ENCODE peak calls at places on chromosomes 2 and 18, in seven cellular contexts. One of them, this sample, is unnamed.

GRCh38 chr18:59127047-59127446 is 12.6 kb upstream of the SEC11C start:
- DNase-seq in fibroblast of pulmonary artery: no peak
- DNase-seq in naive thymus-derived CD8-positive, alpha-beta T cell: no peak
- DNase-seq in activated CD4-positive, alpha-beta T cell treated with anti-CD3 and anti-CD28 coated beads for 48 hours: no peak
- DNase-seq in upper lobe of right lung: no peak
- DNase-seq in T-helper 9 cell: no peak
- DNase-seq in HFFc6: no peak
- DNase-seq in this sample: no peak

GRCh38 chr18:23684515-23685197 is 4.6 kb upstream of the LAMA3 start:
- DNase-seq in fibroblast of pulmonary artery: peak
- DNase-seq in naive thymus-derived CD8-positive, alpha-beta T cell: no peak
- DNase-seq in activated CD4-positive, alpha-beta T cell treated with anti-CD3 and anti-CD28 coated beads for 48 hours: no peak
- DNase-seq in upper lobe of right lung: no peak
- DNase-seq in T-helper 9 cell: no peak
- DNase-seq in HFFc6: peak
- DNase-seq in this sample: no peak

GRCh38 chr2:237118025-237118424 is 32.3 kb downstream of the COPS8 start:
- DNase-seq in fibroblast of pulmonary artery: peak
- DNase-seq in naive thymus-derived CD8-positive, alpha-beta T cell: no peak
- DNase-seq in activated CD4-positive, alpha-beta T cell treated with anti-CD3 and anti-CD28 coated beads for 48 hours: no peak
- DNase-seq in upper lobe of right lung: no peak
- DNase-seq in T-helper 9 cell: no peak
- DNase-seq in HFFc6: peak
- DNase-seq in this sample: no peak

GRCh38 chr2:22930781-22931180 is 454.2 kb upstream of the KLHL29 start:
- DNase-seq in fibroblast of pulmonary artery: no peak
- DNase-seq in naive thymus-derived CD8-positive, alpha-beta T cell: no peak
- DNase-seq in activated CD4-positive, alpha-beta T cell treated with anti-CD3 and anti-CD28 coated beads for 48 hours: no peak
- DNase-seq in upper lobe of right lung: no peak
- DNase-seq in T-helper 9 cell: no peak
- DNase-seq in HFFc6: no peak
- DNase-seq in this sample: no peak

GRCh38 chr2:235864746-235865535 is 303.2 kb downstream of the GBX2 start:
- DNase-seq in fibroblast of pulmonary artery: peak
- DNase-seq in naive thymus-derived CD8-positive, alpha-beta T cell: no peak
- DNase-seq in activated CD4-positive, alpha-beta T cell treated with anti-CD3 and anti-CD28 coated beads for 48 hours: no peak
- DNase-seq in upper lobe of right lung: no peak
- DNase-seq in T-helper 9 cell: no peak
- DNase-seq in HFFc6: no peak
- DNase-seq in this sample: peak

GRCh38 chr2:217897816-217898806 is 104.7 kb downstream of the TNS1 start:
- DNase-seq in fibroblast of pulmonary artery: no peak
- DNase-seq in naive thymus-derived CD8-positive, alpha-beta T cell: no peak
- DNase-seq in activated CD4-positive, alpha-beta T cell treated with anti-CD3 and anti-CD28 coated beads for 48 hours: no peak
- DNase-seq in upper lobe of right lung: peak
- DNase-seq in T-helper 9 cell: no peak
- DNase-seq in HFFc6: no peak
- DNase-seq in this sample: no peak

GRCh38 chr2:86825020-86825727 is 34.5 kb upstream of the CD8A start:
- DNase-seq in fibroblast of pulmonary artery: no peak
- DNase-seq in naive thymus-derived CD8-positive, alpha-beta T cell: no peak
- DNase-seq in activated CD4-positive, alpha-beta T cell treated with anti-CD3 and anti-CD28 coated beads for 48 hours: no peak
- DNase-seq in upper lobe of right lung: no peak
- DNase-seq in T-helper 9 cell: no peak
- DNase-seq in HFFc6: no peak
- DNase-seq in this sample: no peak

GRCh38 chr2:158191569-158191968 is 89.9 kb downstream of the UPP2 start:
- DNase-seq in fibroblast of pulmonary artery: no peak
- DNase-seq in naive thymus-derived CD8-positive, alpha-beta T cell: no peak
- DNase-seq in activated CD4-positive, alpha-beta T cell treated with anti-CD3 and anti-CD28 coated beads for 48 hours: no peak
- DNase-seq in upper lobe of right lung: no peak
- DNase-seq in T-helper 9 cell: no peak
- DNase-seq in HFFc6: no peak
- DNase-seq in this sample: no peak

GRCh38 chr18:7470503-7470902 is 96.6 kb upstream of the PTPRM start:
- DNase-seq in fibroblast of pulmonary artery: no peak
- DNase-seq in naive thymus-derived CD8-positive, alpha-beta T cell: no peak
- DNase-seq in activated CD4-positive, alpha-beta T cell treated with anti-CD3 and anti-CD28 coated beads for 48 hours: no peak
- DNase-seq in upper lobe of right lung: no peak
- DNase-seq in T-helper 9 cell: no peak
- DNase-seq in HFFc6: no peak
- DNase-seq in this sample: no peak

GRCh38 chr2:88190808-88191721 is 20.9 kb downstream of the THNSL2 start:
- DNase-seq in fibroblast of pulmonary artery: peak
- DNase-seq in naive thymus-derived CD8-positive, alpha-beta T cell: no peak
- DNase-seq in activated CD4-positive, alpha-beta T cell treated with anti-CD3 and anti-CD28 coated beads for 48 hours: peak
- DNase-seq in upper lobe of right lung: no peak
- DNase-seq in T-helper 9 cell: no peak
- DNase-seq in HFFc6: no peak
- DNase-seq in this sample: peak

GRCh38 chr2:218020966-218021535 is 18.3 kb upstream of the TNS1 start:
- DNase-seq in fibroblast of pulmonary artery: no peak
- DNase-seq in naive thymus-derived CD8-positive, alpha-beta T cell: no peak
- DNase-seq in activated CD4-positive, alpha-beta T cell treated with anti-CD3 and anti-CD28 coated beads for 48 hours: no peak
- DNase-seq in upper lobe of right lung: peak
- DNase-seq in T-helper 9 cell: no peak
- DNase-seq in HFFc6: no peak
- DNase-seq in this sample: peak